ENCODE peak calls at places on chromosome 13, in eight cellular contexts. N, V, R, B, I, U, Y and C are unnamed samples.

GRCh38 chr13:44902793-44903192 is 86.5 kb downstream of the NUFIP1 start:
- DNase-seq in B (no peak), N (no peak), R (no peak), Y (no peak), U (no peak), V (no peak), I (no peak), C (no peak)

GRCh38 chr13:77698211-77699058 is 948 bp downstream of the SLAIN1 start:
- DNase-seq in U (peak; percentile 44), B (peak; percentile 14), Y (peak; percentile 71), I (no peak), R (peak; percentile 47), N (peak; percentile 42), V (peak; percentile 61), C (peak; percentile 48)

GRCh38 chr13:97866751-97867150 is 86.7 kb upstream of the IPO5 start:
- DNase-seq in Y (no peak), V (no peak), R (no peak), I (no peak), B (no peak), U (no peak), N (no peak), C (no peak)

GRCh38 chr13:50584856-50585580 is 258.5 kb downstream of the DLEU7 start:
- DNase-seq in R (no peak), Y (no peak), V (no peak), I (no peak), U (no peak), B (no peak), N (no peak), C (no peak)

GRCh38 chr13:21526707-21527454 is 67.8 kb upstream of the ZDHHC20 start:
- DNase-seq in U (no peak), Y (no peak), R (no peak), V (no peak), N (no peak), I (no peak), B (no peak), C (no peak)

GRCh38 chr13:105278797-105279425 is 1256.6 kb downstream of the EFNB2 start:
- DNase-seq in Y (no peak), I (no peak), B (no peak), N (no peak), R (no peak), U (no peak), V (no peak), C (no peak)

GRCh38 chr13:74290324-74290773 is 156.1 kb upstream of the KLF12 start:
- DNase-seq in Y (peak; percentile 9), B (peak; percentile 14), R (no peak), N (peak; percentile 83), U (peak; percentile 29), I (no peak), V (peak; percentile 56), C (peak; percentile 46)

GRCh38 chr13:89883893-89884448 is 1463.5 kb upstream of the MIR17HG start:
- DNase-seq in U (no peak), I (no peak), R (no peak), B (no peak), V (no peak), Y (no peak), N (no peak), C (no peak)

GRCh38 chr13:50911937-50912624 is 2.5 kb downstream of the RNASEH2B start:
- DNase-seq in B (peak; percentile 87), V (peak; percentile 97), N (peak; percentile 73), I (peak; percentile 79), U (peak; percentile 96), R (peak; percentile 91), Y (peak; percentile 94), C (peak; percentile 76)

GRCh38 chr13:32370805-32371204 is 55.5 kb downstream of the BRCA2 start:
- DNase-seq in V (no peak), R (no peak), Y (no peak), N (no peak), U (no peak), B (no peak), I (no peak), C (no peak)